ENCODE peak calls at places on chromosomes 3 and 15, in five cellular contexts. One of them, this sample, is unnamed.

GRCh38 chr3:197426161-197426566 is 127.8 kb upstream of the DLG1 start:
- DNase-seq in GM12878: no peak
- DNase-seq in K562: no peak
- DNase-seq in SK-N-SH: peak
- DNase-seq in HepG2: no peak
- DNase-seq in this sample: no peak

GRCh38 chr3:159432721-159433300 is 555.8 kb upstream of the IL12A start:
- DNase-seq in K562: no peak
- DNase-seq in HepG2: no peak
- DNase-seq in SK-N-SH: no peak
- DNase-seq in GM12878: no peak
- DNase-seq in this sample: no peak

GRCh38 chr15:70023064-70023768 is 74.5 kb downstream of the TLE3 start:
- DNase-seq in GM12878: peak
- DNase-seq in K562: no peak
- DNase-seq in SK-N-SH: no peak
- DNase-seq in HepG2: no peak
- DNase-seq in this sample: no peak

GRCh38 chr3:149058602-149059001 is 27.7 kb downstream of the HLTF start:
- DNase-seq in HepG2: no peak
- DNase-seq in GM12878: no peak
- DNase-seq in K562: no peak
- DNase-seq in SK-N-SH: no peak
- DNase-seq in this sample: no peak

GRCh38 chr3:46935168-46935858 is 41.2 kb downstream of the CCDC12 start:
- DNase-seq in HepG2: peak
- DNase-seq in GM12878: no peak
- DNase-seq in K562: peak
- DNase-seq in SK-N-SH: peak
- DNase-seq in this sample: peak

GRCh38 chr3:188470508-188471130 is 316.7 kb downstream of the LPP start:
- DNase-seq in GM12878: no peak
- DNase-seq in K562: no peak
- DNase-seq in SK-N-SH: no peak
- DNase-seq in HepG2: no peak
- DNase-seq in this sample: no peak

GRCh38 chr3:9715127-9715526 is 11.5 kb downstream of the CPNE9 start:
- DNase-seq in HepG2: no peak
- DNase-seq in SK-N-SH: no peak
- DNase-seq in GM12878: no peak
- DNase-seq in K562: no peak
- DNase-seq in this sample: peak

GRCh38 chr3:132038198-132038825 is 3.5 kb upstream of the CPNE4 start:
- DNase-seq in K562: no peak
- DNase-seq in HepG2: peak
- DNase-seq in GM12878: no peak
- DNase-seq in SK-N-SH: peak
- DNase-seq in this sample: no peak

GRCh38 chr3:41317718-41318117 is 118.4 kb downstream of the CTNNB1 start:
- DNase-seq in SK-N-SH: no peak
- DNase-seq in GM12878: no peak
- DNase-seq in HepG2: peak
- DNase-seq in K562: no peak
- DNase-seq in this sample: no peak

GRCh38 chr3:125433611-125434041 is 58.5 kb upstream of the ZNF148 start:
- DNase-seq in K562: peak
- DNase-seq in GM12878: no peak
- DNase-seq in HepG2: no peak
- DNase-seq in SK-N-SH: no peak
- DNase-seq in this sample: no peak

GRCh38 chr3:193229851-193230250 is 11.2 kb upstream of the PLAAT1 start:
- DNase-seq in HepG2: no peak
- DNase-seq in K562: no peak
- DNase-seq in GM12878: no peak
- DNase-seq in SK-N-SH: no peak
- DNase-seq in this sample: no peak

GRCh38 chr15:60696523-60696859 is 217.5 kb upstream of the ICE2 start:
- DNase-seq in SK-N-SH: no peak
- DNase-seq in GM12878: no peak
- DNase-seq in K562: no peak
- DNase-seq in HepG2: no peak
- DNase-seq in this sample: no peak
- TF ChIP-seq GABPA in SK-N-SH: no peak
- TF ChIP-seq GABPA in GM12878: no peak
- TF ChIP-seq GABPA in K562: no peak
- TF ChIP-seq GABPA in HepG2: no peak
- TF ChIP-seq GABPA in this sample: no peak

GRCh38 chr15:67852433-67852832 is 12.6 kb upstream of the RNU6-1 start:
- DNase-seq in K562: no peak
- DNase-seq in GM12878: no peak
- DNase-seq in HepG2: no peak
- DNase-seq in SK-N-SH: no peak
- DNase-seq in this sample: no peak

GRCh38 chr15:67853454-67853853 is 13.6 kb upstream of the RNU6-1 start:
- DNase-seq in K562: no peak
- DNase-seq in GM12878: no peak
- DNase-seq in SK-N-SH: no peak
- DNase-seq in HepG2: no peak
- DNase-seq in this sample: no peak

GRCh38 chr15:67849538-67849937 is 9.7 kb upstream of the RNU6-1 start:
- DNase-seq in K562: no peak
- DNase-seq in HepG2: no peak
- DNase-seq in GM12878: no peak
- DNase-seq in SK-N-SH: no peak
- DNase-seq in this sample: no peak

GRCh38 chr15:67850336-67850735 is 10.5 kb upstream of the RNU6-1 start:
- DNase-seq in K562: no peak
- DNase-seq in HepG2: no peak
- DNase-seq in GM12878: no peak
- DNase-seq in SK-N-SH: no peak
- DNase-seq in this sample: no peak

DNA sequence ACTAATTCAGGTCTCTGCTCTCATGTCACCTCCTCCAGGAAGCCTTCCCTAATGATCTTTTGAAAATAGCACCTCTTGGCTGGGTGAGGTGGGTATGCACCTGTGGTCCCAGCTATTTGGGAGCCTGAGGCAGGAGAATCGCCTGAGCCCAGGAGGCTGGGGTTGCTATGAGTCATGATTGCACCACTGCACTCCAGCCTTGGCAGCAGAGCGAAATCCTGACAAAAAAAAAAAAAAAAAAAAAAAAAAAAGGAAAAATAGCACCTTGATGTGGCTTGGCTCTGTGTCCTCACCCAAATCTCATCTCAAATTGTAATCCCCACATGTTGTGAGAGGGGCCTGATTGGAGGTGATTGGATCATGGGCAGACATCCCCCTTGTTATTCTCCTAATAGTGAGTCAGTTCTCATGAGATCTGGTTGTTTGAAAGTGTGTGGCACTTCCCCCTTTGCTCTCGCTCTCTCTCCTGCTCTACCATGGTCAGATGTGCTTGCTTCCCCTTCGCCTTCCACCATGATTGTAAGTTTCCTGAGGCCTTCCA is 11.2 kb upstream of the RNU6-1 start:
- DNase-seq in GM12878: peak
- DNase-seq in HepG2: peak
- DNase-seq in K562: no peak
- DNase-seq in SK-N-SH: no peak
- DNase-seq in this sample: peak
- H3K9ac ChIP-seq in GM12878: no peak
- H3K9ac ChIP-seq in HepG2: peak
- H3K9ac ChIP-seq in K562: no peak
- H3K9ac ChIP-seq in SK-N-SH: no peak
- H3K9ac ChIP-seq in this sample: no peak

DNA sequence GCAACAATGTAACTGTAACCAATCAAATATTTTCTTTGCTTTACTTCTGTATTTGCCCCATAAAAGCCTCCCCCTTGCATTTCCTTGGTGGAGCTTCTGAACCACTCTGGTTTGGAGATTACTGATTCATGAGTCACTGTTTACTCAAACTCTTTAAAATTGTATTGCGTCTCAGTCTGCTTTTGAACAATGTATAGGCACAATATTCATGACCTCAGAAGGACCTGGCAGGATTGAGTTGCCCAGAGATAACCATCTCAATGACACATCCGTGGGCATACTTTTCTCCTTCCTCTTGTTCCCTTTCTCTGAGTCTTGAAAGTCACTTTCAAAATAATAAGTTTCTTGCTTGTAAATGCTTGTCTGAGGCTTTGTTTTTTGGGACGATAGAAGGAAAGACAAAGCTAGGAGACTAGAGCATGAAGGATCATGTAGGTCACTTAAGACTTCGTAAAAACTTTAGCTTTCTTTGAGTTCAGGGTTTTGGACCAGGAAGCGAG is 57.1 kb upstream of the POU1F1 start:
- DNase-seq in HepG2: peak
- DNase-seq in K562: no peak
- DNase-seq in SK-N-SH: no peak
- DNase-seq in GM12878: no peak
- DNase-seq in this sample: no peak
- TF ChIP-seq GABPA in HepG2: no peak
- TF ChIP-seq GABPA in K562: no peak
- TF ChIP-seq GABPA in SK-N-SH: no peak
- TF ChIP-seq GABPA in GM12878: no peak
- TF ChIP-seq GABPA in this sample: no peak

GRCh38 chr3:119658994-119659393 is 1.4 kb downstream of the POPDC2 start:
- DNase-seq in HepG2: no peak
- DNase-seq in K562: no peak
- DNase-seq in SK-N-SH: no peak
- DNase-seq in GM12878: no peak
- DNase-seq in this sample: no peak
- H3K9ac ChIP-seq in HepG2: no peak
- H3K9ac ChIP-seq in K562: no peak
- H3K9ac ChIP-seq in SK-N-SH: no peak
- H3K9ac ChIP-seq in GM12878: no peak
- H3K9ac ChIP-seq in this sample: no peak

DNA sequence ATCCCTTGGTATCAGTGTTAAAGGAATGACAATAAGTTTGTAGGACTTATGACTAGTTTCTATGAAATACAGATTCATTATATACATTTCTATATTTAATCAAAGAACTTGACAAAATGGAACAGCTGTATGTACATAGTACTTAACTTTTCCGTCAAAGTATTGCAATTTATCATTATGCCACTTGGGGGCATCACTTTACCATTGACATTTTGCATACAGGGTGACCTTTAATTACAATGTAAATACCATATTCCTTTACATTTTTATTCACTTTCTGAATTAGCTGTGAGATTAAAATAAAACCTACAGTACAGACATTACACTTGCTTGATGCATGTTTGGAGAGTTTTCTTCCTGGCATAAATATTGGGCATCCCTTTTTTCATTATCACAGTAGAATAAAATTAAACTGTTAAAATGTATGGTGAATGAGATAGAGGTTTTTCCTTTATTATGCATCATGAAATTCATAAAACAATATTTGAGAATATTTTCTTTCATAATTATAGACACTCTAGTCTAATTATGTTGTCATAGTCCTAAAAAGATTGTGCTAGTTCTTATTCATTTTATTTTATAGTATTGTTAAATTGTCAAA is 6.9 kb downstream of the NEK11 start:
- DNase-seq in GM12878: no peak
- DNase-seq in SK-N-SH: peak
- DNase-seq in HepG2: peak
- DNase-seq in K562: peak
- DNase-seq in this sample: no peak
- TF ChIP-seq GABPA in GM12878: no peak
- TF ChIP-seq GABPA in SK-N-SH: no peak
- TF ChIP-seq GABPA in HepG2: no peak
- TF ChIP-seq GABPA in K562: no peak
- TF ChIP-seq GABPA in this sample: no peak

DNA sequence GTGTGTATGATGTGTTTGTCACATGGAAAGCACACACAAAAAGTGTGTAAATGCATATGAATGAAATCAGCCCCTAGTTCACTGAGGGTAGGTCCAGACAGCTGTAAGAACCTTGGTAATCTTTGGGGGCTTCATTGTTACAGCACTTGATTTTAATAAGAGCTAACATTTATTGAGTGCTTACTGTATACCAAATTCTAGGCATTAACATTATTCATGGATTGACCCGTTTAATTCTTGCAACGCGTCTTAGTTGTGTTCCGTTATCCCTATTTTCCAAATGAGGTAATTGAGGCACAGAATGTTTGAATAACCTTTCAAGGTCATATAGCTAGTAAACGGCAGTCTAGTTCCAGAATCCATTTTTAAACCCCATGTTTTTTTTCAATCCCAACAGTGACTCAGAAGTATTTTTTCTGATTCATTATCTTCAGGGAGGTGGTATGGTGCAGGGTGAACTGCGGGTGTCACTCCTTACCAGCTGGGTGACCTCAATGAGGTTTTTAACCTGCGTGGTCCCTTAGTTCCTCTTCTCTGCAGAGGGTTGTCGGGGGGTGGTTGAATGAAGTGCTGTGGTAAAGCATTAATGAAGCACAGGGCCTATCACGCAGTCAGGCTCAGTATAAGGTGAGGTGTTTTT is 14.2 kb downstream of the RAB8B start:
- DNase-seq in HepG2: no peak
- DNase-seq in SK-N-SH: no peak
- DNase-seq in GM12878: no peak
- DNase-seq in K562: peak
- DNase-seq in this sample: no peak
- H3K9ac ChIP-seq in HepG2: no peak
- H3K9ac ChIP-seq in SK-N-SH: no peak
- H3K9ac ChIP-seq in GM12878: no peak
- H3K9ac ChIP-seq in K562: no peak
- H3K9ac ChIP-seq in this sample: no peak

DNA sequence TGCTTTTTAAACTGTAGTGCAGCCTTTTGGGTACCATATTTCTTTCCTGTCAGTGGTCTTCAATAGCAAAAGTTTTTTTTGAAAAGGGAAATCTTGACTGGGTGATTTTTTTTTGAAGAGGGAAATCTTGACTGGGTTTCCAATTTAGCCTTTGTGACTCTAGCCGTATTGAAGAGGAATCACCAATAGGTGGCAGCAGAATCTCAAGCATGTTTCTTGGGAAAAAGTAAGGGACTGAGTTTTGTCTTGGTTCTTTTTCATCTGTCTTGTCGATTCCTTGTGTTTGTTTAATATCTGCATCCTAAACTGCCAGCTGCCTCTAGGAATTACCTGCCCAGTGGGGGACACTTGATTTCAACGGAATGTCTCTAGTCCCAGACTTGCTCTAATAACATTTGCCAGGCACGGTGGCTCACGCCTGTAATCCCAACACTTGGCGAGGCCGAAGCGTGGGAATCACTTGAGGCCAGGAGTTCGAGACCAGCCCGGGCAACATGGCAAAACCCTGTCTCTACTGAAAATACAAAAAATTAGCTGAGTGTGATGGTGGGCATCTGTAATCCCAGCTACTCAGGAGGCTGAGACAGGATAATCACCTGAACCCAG is 89.2 kb downstream of the RBPMS2 start:
- DNase-seq in HepG2: peak
- DNase-seq in K562: peak
- DNase-seq in GM12878: no peak
- DNase-seq in SK-N-SH: peak
- DNase-seq in this sample: no peak
- TF ChIP-seq GABPA in HepG2: no peak
- TF ChIP-seq GABPA in K562: no peak
- TF ChIP-seq GABPA in GM12878: no peak
- TF ChIP-seq GABPA in SK-N-SH: no peak
- TF ChIP-seq GABPA in this sample: no peak

GRCh38 chr15:68389041-68389930 is 42.7 kb downstream of the ITGA11 start:
- DNase-seq in GM12878: no peak
- DNase-seq in SK-N-SH: no peak
- DNase-seq in K562: no peak
- DNase-seq in HepG2: no peak
- DNase-seq in this sample: no peak
- H3K9ac ChIP-seq in GM12878: no peak
- H3K9ac ChIP-seq in SK-N-SH: no peak
- H3K9ac ChIP-seq in K562: no peak
- H3K9ac ChIP-seq in HepG2: no peak
- H3K9ac ChIP-seq in this sample: no peak

This sample was measured in H1.